ENCODE peak calls at places on chromosomes 16 and 17, in nine cellular contexts. O is body of pancreas; M is lung; R is transverse colon; P is cardiac muscle cell; X is GM12878; Z is mesendoderm; B is CD4-positive, CD25-positive, alpha-beta regulatory T cell; T is NT2/D1. W is an unnamed sample.

GRCh38 chr16:89540557-89540956 is 19.9 kb upstream of the RPL13 start:
- DNase-seq in O (no peak), M (no peak), R (no peak), P (no peak), X (no peak), Z (no peak), B (no peak), T (no peak), W (no peak)

GRCh38 chr17:43766413-43767052 is 7.9 kb upstream of the SOST start:
- DNase-seq in O (peak; percentile 69), M (no peak), R (peak; percentile 62), P (peak; percentile 72), X (no peak), Z (peak; percentile 62), B (peak; percentile 42), T (no peak), W (no peak)

GRCh38 chr16:86952769-86953168 is 364.4 kb downstream of the C16orf95 start:
- DNase-seq in O (no peak), M (no peak), R (no peak), P (no peak), X (no peak), Z (peak; percentile 55), B (no peak), T (no peak), W (no peak)

GRCh38 chr16:55154956-55155355 is 169.0 kb upstream of the IRX6 start:
- DNase-seq in O (no peak), M (no peak), R (no peak), P (no peak), X (no peak), Z (no peak), B (no peak), T (no peak), W (no peak)

GRCh38 chr17:10618202-10618635 is 38.9 kb downstream of the MYH3 start:
- DNase-seq in O (peak; percentile 60), M (peak; percentile 51), R (peak; percentile 68), P (peak; percentile 83), X (no peak), Z (peak; percentile 89), B (peak; percentile 66), T (peak; percentile 62), W (peak; percentile 29)

GRCh38 chr16:56653218-56653617 is 1.5 kb downstream of the MT1B start:
- DNase-seq in O (no peak), M (no peak), R (no peak), P (no peak), X (no peak), Z (no peak), B (no peak), T (no peak), W (no peak)

GRCh38 chr17:8341456-8341855 is 1.8 kb downstream of the ODF4 start:
- DNase-seq in O (no peak), M (no peak), R (no peak), P (no peak), X (no peak), Z (peak; percentile 80), B (no peak), T (peak; percentile 47), W (no peak)

GRCh38 chr17:933168-934083 is 46.1 kb downstream of the NXN start:
- DNase-seq in O (peak; percentile 31), M (peak; percentile 83), R (no peak), P (peak; percentile 74), X (no peak), Z (peak; percentile 99), B (no peak), T (peak; percentile 70), W (no peak)

GRCh38 chr17:50542795-50543774 is 3.9 kb upstream of the SPATA20 start:
- DNase-seq in O (peak; percentile 92), M (peak; percentile 66), R (peak; percentile 81), P (no peak), X (no peak), Z (no peak), B (no peak), T (no peak), W (no peak)

GRCh38 chr16:10808218-10808617 is 10.4 kb downstream of the TVP23A start:
- DNase-seq in O (no peak), M (no peak), R (no peak), P (no peak), X (no peak), Z (no peak), B (no peak), T (no peak), W (no peak)

GRCh38 chr16:10813123-10813455 is 5.5 kb downstream of the TVP23A start:
- DNase-seq in O (no peak), M (no peak), R (no peak), P (no peak), X (no peak), Z (no peak), B (no peak), T (no peak), W (no peak)

GRCh38 chr16:10808850-10809249 is 9.7 kb downstream of the TVP23A start:
- DNase-seq in O (no peak), M (no peak), R (no peak), P (no peak), X (no peak), Z (no peak), B (no peak), T (no peak), W (no peak)

GRCh38 chr16:10809706-10810105 is 8.9 kb downstream of the TVP23A start:
- DNase-seq in O (no peak), M (no peak), R (no peak), P (no peak), X (no peak), Z (no peak), B (no peak), T (no peak), W (no peak)

DNA sequence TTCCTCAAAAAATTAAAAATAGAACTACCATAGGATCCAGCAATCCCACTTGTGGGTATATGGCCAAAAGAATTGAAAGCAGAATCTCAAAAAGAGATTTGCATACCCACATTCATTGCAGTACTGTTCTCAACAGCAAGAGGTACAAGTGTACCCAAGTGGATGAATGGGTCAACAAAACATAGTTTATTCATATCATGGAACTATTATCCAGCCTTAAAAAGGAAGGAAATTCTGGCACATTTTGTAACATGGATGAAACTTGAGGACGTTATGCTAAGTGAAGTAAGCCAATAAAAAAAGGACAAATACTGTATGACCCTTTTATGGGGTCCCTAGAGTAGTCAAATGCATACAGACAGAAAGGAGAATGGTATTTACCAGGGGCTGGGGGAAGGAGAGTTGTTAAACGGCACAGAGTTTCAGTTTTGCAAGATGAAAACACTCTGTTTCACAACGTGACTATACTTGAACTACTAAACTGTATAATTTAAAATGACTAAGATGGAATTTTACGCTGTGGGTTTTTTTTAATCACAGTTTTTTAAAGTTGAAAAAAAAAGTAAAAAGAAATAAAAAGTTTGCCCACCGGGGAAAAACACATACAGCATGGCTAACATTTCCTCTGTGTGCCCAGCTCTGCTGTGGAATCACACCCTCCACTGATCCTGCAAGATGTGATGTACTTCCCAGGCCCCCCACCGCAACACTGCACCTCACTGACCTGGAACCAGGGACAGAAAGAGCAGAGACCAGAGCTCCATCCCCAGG is 6.1 kb downstream of the TVP23A start:
- DNase-seq in O (no peak), M (no peak), R (no peak), P (no peak), X (peak; percentile 57), Z (no peak), B (peak; percentile 47), T (no peak), W (peak; percentile 57)
- H3K4me3 ChIP-seq in O (no peak overlapping the region), M (no peak overlapping the region), R (no peak overlapping the region), P (no peak overlapping the region), X (no peak overlapping the region), Z (no peak overlapping the region), B (peak overlapping the region; percentile 48), T (no peak overlapping the region), W (no peak overlapping the region)

GRCh38 chr17:39186481-39187002 is 10.9 kb downstream of the CACNB1 start:
- DNase-seq in O (no peak), M (no peak), R (no peak), P (no peak), X (no peak), Z (no peak), B (no peak), T (no peak), W (no peak)
- H3K36me3 ChIP-seq in O (no peaks in the 10 kb centered on the region), M (peaks cover 49% of the 10 kb centered on the region), R (peaks cover 3% of the 10 kb centered on the region), P (peaks cover 36% of the 10 kb centered on the region), X (peaks cover 5% of the 10 kb centered on the region), Z (peaks cover 5% of the 10 kb centered on the region), B (peaks cover 49% of the 10 kb centered on the region), T (peaks cover 64% of the 10 kb centered on the region), W (peaks cover 15% of the 10 kb centered on the region)

GRCh38 chr16:30119428-30119827 is 3.6 kb downstream of the MAPK3 start:
- DNase-seq in O (no peak), M (no peak), R (no peak), P (no peak), X (no peak), Z (no peak), B (no peak), T (no peak), W (no peak)

GRCh38 chr16:30124985-30125379 is 2.0 kb upstream of the MAPK3 start:
- DNase-seq in O (no peak), M (no peak), R (no peak), P (no peak), X (no peak), Z (no peak), B (no peak), T (no peak), W (no peak)

GRCh38 chr16:30120340-30121105 is 2.5 kb downstream of the MAPK3 start:
- DNase-seq in O (no peak), M (no peak), R (peak; percentile 79), P (no peak), X (no peak), Z (no peak), B (peak; percentile 20), T (no peak), W (no peak)

GRCh38 chr16:30122621-30123160 is 329 bp downstream of the MAPK3 start:
- DNase-seq in O (no peak), M (no peak), R (no peak), P (no peak), X (no peak), Z (no peak), B (peak; percentile 28), T (no peak), W (no peak)

DNA sequence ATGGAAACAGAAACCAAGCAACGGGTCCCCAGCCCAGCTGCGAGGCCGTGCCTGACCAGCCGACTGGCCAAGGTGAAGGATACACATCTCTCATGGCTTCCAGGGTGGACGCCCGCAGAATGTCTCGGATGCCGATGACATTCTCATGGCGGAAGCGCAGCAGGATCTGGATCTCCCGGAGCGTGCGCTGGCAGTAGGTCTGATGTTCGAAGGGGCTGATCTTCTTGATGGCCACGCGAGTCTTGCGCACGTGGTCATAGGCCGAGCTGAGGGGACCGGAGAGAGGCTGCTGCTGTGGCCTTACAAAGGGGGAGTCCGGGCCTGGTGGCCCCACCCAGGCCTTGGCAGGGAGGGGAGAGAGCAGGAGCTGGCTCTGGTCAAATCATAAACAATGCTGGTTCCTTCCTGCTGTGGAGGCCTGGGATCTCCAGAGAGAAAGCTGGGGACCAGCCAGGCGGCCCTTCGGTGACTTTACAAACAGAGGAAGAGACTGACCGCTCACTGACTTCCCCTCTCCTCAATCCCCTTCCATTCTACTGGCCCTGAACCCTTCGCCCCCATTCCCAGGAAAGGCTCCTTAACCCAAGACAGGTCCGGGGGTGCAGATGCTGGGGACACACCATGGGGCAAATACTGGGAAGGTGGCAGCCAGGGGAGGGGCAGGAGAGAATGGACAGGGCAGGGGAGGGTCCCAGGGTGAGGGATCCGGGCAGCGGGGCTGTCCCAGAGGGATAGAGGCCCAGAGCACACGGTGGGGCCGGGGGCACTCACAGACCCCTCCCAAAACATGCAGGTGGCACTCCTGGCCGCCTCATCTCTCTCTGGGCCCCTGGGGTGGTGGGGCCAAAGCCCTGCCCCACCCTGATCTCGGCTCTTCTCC is 1.0 kb downstream of the MAPK3 start:
- DNase-seq in O (no peak), M (peak; percentile 44), R (peak; percentile 48), P (no peak), X (no peak), Z (no peak), B (no peak), T (no peak), W (no peak)
- H3K27me3 ChIP-seq in O (no peaks in the 10 kb centered on the region), M (no peaks in the 10 kb centered on the region), R (no peaks in the 10 kb centered on the region), P (no peaks in the 10 kb centered on the region), X (no peaks in the 10 kb centered on the region), Z (no peaks in the 10 kb centered on the region), B (no peaks in the 10 kb centered on the region), T (no peaks in the 10 kb centered on the region), W (no peaks in the 10 kb centered on the region)

GRCh38 chr17:59840329-59840907 is 52.3 kb downstream of the TUBD1 start:
- DNase-seq in O (peak; percentile 16), M (no peak), R (no peak), P (no peak), X (no peak), Z (peak; percentile 49), B (peak; percentile 75), T (peak; percentile 71), W (no peak)
- H3K4me3 ChIP-seq in O (peak overlapping the region; percentile 51), M (peak overlapping the region; percentile 65), R (peak overlapping the region; percentile 79), P (peak overlapping the region; percentile 52), X (peak overlapping the region; percentile 91), Z (no peak overlapping the region), B (peak overlapping the region; percentile 100), T (peak overlapping the region; percentile 51), W (peak overlapping the region; percentile 86)

W was measured in GM06990.